ENCODE peak calls at places on chromosome 9, in four cellular contexts. One of them, this sample, is unnamed.

GRCh38 chr9:11805969-11806368 is 887.2 kb upstream of the TYRP1 start:
- DNase-seq in neural crest cell: no peak
- DNase-seq in activated CD4-positive, alpha-beta T cell treated with anti-CD3 and anti-CD28 coated beads, Interleukin-2, amount 50 U/mL, for 48 hours: no peak
- DNase-seq in SJSA1: no peak
- DNase-seq in this sample: no peak

GRCh38 chr9:82934949-82935348 is 128.0 kb downstream of the RASEF start:
- DNase-seq in SJSA1: peak; percentile 78
- DNase-seq in neural crest cell: no peak
- DNase-seq in activated CD4-positive, alpha-beta T cell treated with anti-CD3 and anti-CD28 coated beads, Interleukin-2, amount 50 U/mL, for 48 hours: no peak
- DNase-seq in this sample: no peak

GRCh38 chr9:20307662-20308061 is 314.6 kb downstream of the MLLT3 start:
- DNase-seq in neural crest cell: no peak
- DNase-seq in activated CD4-positive, alpha-beta T cell treated with anti-CD3 and anti-CD28 coated beads, Interleukin-2, amount 50 U/mL, for 48 hours: no peak
- DNase-seq in SJSA1: no peak
- DNase-seq in this sample: no peak

GRCh38 chr9:124283232-124283814 is 25.6 kb downstream of the NEK6 start:
- DNase-seq in activated CD4-positive, alpha-beta T cell treated with anti-CD3 and anti-CD28 coated beads, Interleukin-2, amount 50 U/mL, for 48 hours: no peak
- DNase-seq in neural crest cell: no peak
- DNase-seq in SJSA1: no peak
- DNase-seq in this sample: no peak

GRCh38 chr9:8850916-8851315 is 1051.3 kb upstream of the DMAC1 start:
- DNase-seq in SJSA1: no peak
- DNase-seq in neural crest cell: no peak
- DNase-seq in activated CD4-positive, alpha-beta T cell treated with anti-CD3 and anti-CD28 coated beads, Interleukin-2, amount 50 U/mL, for 48 hours: no peak
- DNase-seq in this sample: no peak

GRCh38 chr9:81266674-81267073 is 422.7 kb downstream of the TLE1 start:
- DNase-seq in SJSA1: peak; percentile 1
- DNase-seq in neural crest cell: no peak
- DNase-seq in activated CD4-positive, alpha-beta T cell treated with anti-CD3 and anti-CD28 coated beads, Interleukin-2, amount 50 U/mL, for 48 hours: no peak
- DNase-seq in this sample: no peak

GRCh38 chr9:113471143-113471542 is 7.6 kb downstream of the RGS3 start:
- DNase-seq in neural crest cell: no peak
- DNase-seq in activated CD4-positive, alpha-beta T cell treated with anti-CD3 and anti-CD28 coated beads, Interleukin-2, amount 50 U/mL, for 48 hours: no peak
- DNase-seq in SJSA1: no peak
- DNase-seq in this sample: no peak

GRCh38 chr9:137452761-137453642 is 6.1 kb downstream of the NSMF start:
- DNase-seq in SJSA1: no peak
- DNase-seq in neural crest cell: no peak
- DNase-seq in activated CD4-positive, alpha-beta T cell treated with anti-CD3 and anti-CD28 coated beads, Interleukin-2, amount 50 U/mL, for 48 hours: no peak
- DNase-seq in this sample: no peak

GRCh38 chr9:137387891-137388560 is 34.9 kb downstream of the EXD3 start:
- DNase-seq in neural crest cell: no peak
- DNase-seq in SJSA1: no peak
- DNase-seq in activated CD4-positive, alpha-beta T cell treated with anti-CD3 and anti-CD28 coated beads, Interleukin-2, amount 50 U/mL, for 48 hours: no peak
- DNase-seq in this sample: no peak

GRCh38 chr9:114209151-114209550 is 53.8 kb downstream of the COL27A1 start:
- DNase-seq in SJSA1: no peak
- DNase-seq in activated CD4-positive, alpha-beta T cell treated with anti-CD3 and anti-CD28 coated beads, Interleukin-2, amount 50 U/mL, for 48 hours: no peak
- DNase-seq in neural crest cell: no peak
- DNase-seq in this sample: no peak

GRCh38 chr9:124863371-124863831 is 1.5 kb downstream of the ARPC5L start:
- DNase-seq in activated CD4-positive, alpha-beta T cell treated with anti-CD3 and anti-CD28 coated beads, Interleukin-2, amount 50 U/mL, for 48 hours: no peak
- DNase-seq in SJSA1: no peak
- DNase-seq in neural crest cell: no peak
- DNase-seq in this sample: no peak

GRCh38 chr9:79195904-79196303 is 375.9 kb upstream of the TLE4 start:
- DNase-seq in activated CD4-positive, alpha-beta T cell treated with anti-CD3 and anti-CD28 coated beads, Interleukin-2, amount 50 U/mL, for 48 hours: no peak
- DNase-seq in SJSA1: no peak
- DNase-seq in neural crest cell: no peak
- DNase-seq in this sample: no peak

GRCh38 chr9:16352232-16352631 is 518.2 kb downstream of the BNC2 start:
- DNase-seq in SJSA1: no peak
- DNase-seq in neural crest cell: no peak
- DNase-seq in activated CD4-positive, alpha-beta T cell treated with anti-CD3 and anti-CD28 coated beads, Interleukin-2, amount 50 U/mL, for 48 hours: no peak
- DNase-seq in this sample: no peak

GRCh38 chr9:36189978-36190377 is 743 bp upstream of the CLTA start:
- DNase-seq in neural crest cell: no peak
- DNase-seq in activated CD4-positive, alpha-beta T cell treated with anti-CD3 and anti-CD28 coated beads, Interleukin-2, amount 50 U/mL, for 48 hours: no peak
- DNase-seq in SJSA1: peak; percentile 11
- DNase-seq in this sample: no peak

GRCh38 chr9:136385015-136385414 is 11.5 kb upstream of the CARD9 start:
- DNase-seq in activated CD4-positive, alpha-beta T cell treated with anti-CD3 and anti-CD28 coated beads, Interleukin-2, amount 50 U/mL, for 48 hours: peak; percentile 37
- DNase-seq in neural crest cell: no peak
- DNase-seq in SJSA1: no peak
- DNase-seq in this sample: peak; percentile 69